ENCODE peak calls at places on chromosomes 5 and 9, in four cellular contexts. K, N, C and L are unnamed samples.

GRCh38 chr5:93607367-93608258 is 24.6 kb downstream of the NR2F1 start:
- DNase-seq in K (peak), N (peak), C (no peak), L (no peak)

GRCh38 chr9:13845460-13845859 is 468.5 kb downstream of the NFIB start:
- DNase-seq in K (no peak), N (no peak), C (no peak), L (no peak)

GRCh38 chr9:6692891-6693361 is 47.4 kb upstream of the GLDC start:
- DNase-seq in K (no peak), N (no peak), C (no peak), L (no peak)

GRCh38 chr5:137300411-137301240 is 198.5 kb downstream of the SPOCK1 start:
- DNase-seq in K (no peak), N (no peak), C (no peak), L (no peak)

GRCh38 chr5:115738807-115739206 is 77.7 kb downstream of the CDO1 start:
- DNase-seq in K (peak), N (no peak), C (no peak), L (no peak)

GRCh38 chr5:143370440-143370839 is 33.0 kb downstream of the NR3C1 start:
- DNase-seq in K (no peak), N (no peak), C (no peak), L (no peak)

GRCh38 chr5:112388010-112388553 is 31.0 kb downstream of the EPB41L4A start:
- DNase-seq in K (no peak), N (no peak), C (no peak), L (no peak)

GRCh38 chr5:56288880-56289601 is 55.9 kb upstream of the ANKRD55 start:
- DNase-seq in K (no peak), N (no peak), C (peak), L (no peak)

GRCh38 chr5:75152861-75153260 is 83.8 kb downstream of the ANKRD31 start:
- DNase-seq in K (no peak), N (no peak), C (no peak), L (no peak)

GRCh38 chr5:94174748-94175411 is 433.5 kb upstream of the POU5F2 start:
- DNase-seq in K (no peak), N (no peak), C (no peak), L (no peak)

GRCh38 chr9:110180713-110181434 is 27.1 kb downstream of the C9orf152 start:
- DNase-seq in K (peak), N (no peak), C (no peak), L (no peak)

GRCh38 chr9:4986291-4986690 is 1.2 kb downstream of the JAK2 start:
- DNase-seq in K (no peak), N (no peak), C (no peak), L (no peak)

GRCh38 chr9:19999491-20000057 is 210.7 kb upstream of the SLC24A2 start:
- DNase-seq in K (no peak), N (no peak), C (no peak), L (peak)

GRCh38 chr9:93415176-93415690 is 36.3 kb upstream of the FAM120A start:
- DNase-seq in K (no peak), N (no peak), C (no peak), L (no peak)

GRCh38 chr5:142063878-142064331 is 44.7 kb upstream of the NDFIP1 start:
- DNase-seq in K (peak), N (peak), C (no peak), L (no peak)

GRCh38 chr9:128383007-128383753 is 12.0 kb downstream of the URM1 start:
- DNase-seq in K (no peak), N (no peak), C (no peak), L (no peak)
- TF ChIP-seq NFIC in K (no peak), N (no peak), C (no peak), L (no peak)

DNA sequence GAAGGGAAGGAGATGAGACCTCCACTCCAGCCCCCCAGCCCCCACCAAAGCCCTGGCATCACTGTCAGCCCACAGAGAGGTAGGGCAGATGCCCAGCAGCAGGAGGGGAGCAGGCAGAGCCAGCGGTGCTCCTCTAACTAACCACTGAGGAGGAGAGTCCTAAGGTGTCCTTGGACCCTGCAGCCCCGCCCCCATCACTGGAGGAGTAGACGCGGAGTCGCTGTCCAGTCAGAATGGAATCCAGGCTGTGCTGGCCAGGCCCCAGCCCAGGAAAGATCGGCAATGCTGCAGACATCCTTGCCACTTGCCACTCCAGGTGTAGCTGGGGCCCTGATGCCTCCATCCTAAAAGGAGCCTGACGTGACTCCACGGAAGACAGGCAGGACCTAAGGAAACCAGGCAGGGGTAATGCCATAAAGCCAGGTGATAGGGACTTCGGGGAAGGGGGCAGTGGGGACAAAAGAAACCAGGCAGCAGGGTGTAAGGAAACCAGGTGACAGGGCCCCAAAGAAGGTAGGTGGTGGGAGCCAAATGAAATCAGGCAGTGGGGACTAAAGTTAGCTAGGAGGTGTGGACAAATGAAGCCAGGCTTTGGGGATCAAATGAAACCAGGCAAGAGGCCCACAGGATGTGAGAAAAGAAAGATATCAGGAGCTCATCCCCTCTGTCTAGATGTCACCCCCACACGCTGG is 12.4 kb downstream of the CNTFR start:
- DNase-seq in K (no peak), N (peak), C (no peak), L (no peak)
- TF ChIP-seq REST in K (peak), N (peak), C (no peak), L (no peak)

DNA sequence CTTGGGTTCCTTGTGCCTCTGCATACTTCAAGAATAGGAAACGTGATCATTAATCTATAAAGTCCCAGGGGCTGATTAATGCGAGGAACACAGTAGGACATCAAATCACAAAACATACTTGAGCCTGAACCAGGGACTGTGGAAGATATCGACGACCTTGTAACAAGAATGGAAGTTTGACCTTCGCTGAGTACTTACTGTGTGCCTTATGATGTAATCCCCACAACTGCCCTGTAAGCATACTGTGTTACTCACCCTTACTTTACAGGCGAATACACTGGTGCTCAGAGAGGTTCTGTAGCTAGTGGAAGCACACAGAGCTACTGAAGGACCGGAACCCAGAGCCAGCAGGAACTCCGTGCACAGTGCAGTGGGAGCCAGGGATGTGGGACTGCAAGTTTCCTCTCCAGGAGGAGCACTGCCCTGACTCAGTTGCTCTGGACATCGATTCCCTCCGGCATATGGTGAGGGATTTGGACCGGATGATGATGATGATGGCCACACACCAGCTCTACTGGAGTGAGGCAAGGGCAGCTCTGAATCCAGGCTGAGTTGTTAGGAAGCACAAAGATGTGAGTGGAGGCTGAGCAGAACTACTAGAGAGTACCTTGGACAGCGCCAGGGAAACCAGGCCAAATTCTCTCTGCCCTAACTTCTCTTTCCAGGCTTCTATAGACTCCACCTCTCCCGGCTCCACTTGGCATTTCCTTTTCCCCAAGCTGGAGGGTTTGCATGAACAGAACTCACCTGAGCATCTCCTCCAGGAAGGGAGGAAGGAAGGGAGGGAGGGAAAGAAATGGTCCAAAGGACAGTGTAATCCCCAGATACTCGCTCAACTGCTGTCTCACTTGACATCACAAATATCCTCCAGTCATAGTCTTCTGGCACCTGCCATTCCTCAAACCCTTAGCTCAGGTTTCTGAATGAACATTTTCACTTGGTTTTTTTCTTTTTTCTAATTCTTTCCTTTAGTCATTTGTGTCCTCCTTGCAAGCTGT is 1.5 kb upstream of the GABBR2 start:
- DNase-seq in K (no peak), N (no peak), C (peak), L (no peak)
- TF ChIP-seq SMC3 in K (no peak), N (no peak), C (no peak), L (no peak)

DNA sequence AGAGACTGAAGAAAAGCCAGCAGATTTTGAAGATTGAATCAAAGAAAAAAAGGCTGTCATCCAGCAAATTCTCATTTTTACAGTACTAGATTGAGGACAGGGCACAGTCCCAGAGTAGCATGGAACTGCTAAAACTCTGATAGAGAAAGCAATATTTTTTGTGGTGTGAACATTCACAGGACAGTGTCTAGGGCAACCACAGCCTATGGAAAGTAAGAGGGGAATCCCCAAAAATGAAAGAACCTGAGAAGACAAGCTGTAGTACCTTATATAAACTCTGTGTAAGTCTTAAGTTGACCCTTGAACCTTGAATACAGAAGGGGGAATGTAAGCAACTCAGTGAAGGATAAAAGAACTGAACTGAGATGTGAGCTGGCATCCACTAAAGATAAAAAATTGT is 540.3 kb downstream of the HINT1 start:
- DNase-seq in K (no peak), N (no peak), C (no peak), L (no peak)
- TF ChIP-seq NFIC in K (no peak), N (no peak), C (no peak), L (no peak)

GRCh38 chr9:124870723-124871122 is 8.8 kb downstream of the ARPC5L start:
- DNase-seq in K (no peak), N (no peak), C (no peak), L (no peak)

GRCh38 chr9:124871156-124871561 is 9.2 kb downstream of the ARPC5L start:
- DNase-seq in K (no peak), N (no peak), C (no peak), L (no peak)

GRCh38 chr9:124869986-124870560 is 8.1 kb downstream of the ARPC5L start:
- DNase-seq in K (peak), N (no peak), C (no peak), L (peak)

GRCh38 chr9:124869466-124869985 is 7.6 kb downstream of the ARPC5L start:
- DNase-seq in K (no peak), N (peak), C (peak), L (no peak)

DNA sequence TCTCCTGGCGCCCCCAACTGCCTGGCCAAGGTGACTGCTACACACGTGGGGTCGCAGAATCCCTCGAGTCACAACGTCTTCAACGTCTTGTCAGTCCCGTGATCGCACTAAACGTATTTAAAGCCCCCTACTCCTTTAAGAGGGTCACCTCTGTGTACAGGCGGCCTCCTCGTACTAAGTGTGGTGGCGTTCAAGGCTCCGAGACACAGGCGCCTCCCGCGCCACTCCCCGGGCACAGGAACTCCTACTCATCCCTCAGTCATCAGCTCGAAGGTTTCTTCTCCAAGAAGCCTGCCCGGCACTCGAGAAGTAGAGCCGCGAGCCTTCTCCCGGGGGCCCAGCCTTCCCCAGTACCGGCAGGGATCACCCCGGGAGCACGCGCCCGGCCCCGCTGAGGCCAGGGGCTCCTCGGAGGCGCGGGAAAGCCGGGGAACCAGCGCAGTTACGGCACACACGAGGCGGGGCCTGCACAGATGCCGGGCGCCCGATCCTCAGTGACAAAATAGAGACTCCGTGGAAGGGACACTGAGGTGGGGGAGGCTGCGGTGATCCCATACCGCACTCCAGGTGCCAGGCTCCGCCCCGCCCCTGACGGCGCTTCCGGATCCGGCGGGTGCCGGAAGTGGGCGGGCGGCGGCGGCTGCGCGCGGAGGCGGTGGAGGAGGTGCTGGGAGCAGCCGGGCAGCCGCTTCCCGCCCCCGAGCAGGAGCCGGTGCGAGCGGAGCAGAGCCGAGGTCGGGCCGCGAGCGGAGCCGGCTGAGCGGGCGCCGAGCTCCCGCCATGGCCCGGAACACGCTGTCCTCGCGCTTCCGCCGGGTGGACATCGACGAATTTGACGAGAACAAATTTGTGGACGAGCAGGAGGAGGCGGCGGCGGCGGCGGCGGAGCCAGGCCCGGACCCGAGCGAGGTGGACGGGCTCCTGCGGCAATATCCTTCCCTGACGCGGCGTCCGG is 6.9 kb downstream of the ARPC5L start:
- DNase-seq in K (peak), N (peak), C (peak), L (no peak)
- TF ChIP-seq REST in K (no peak), N (peak), C (peak), L (peak)

GRCh38 chr9:90022474-90022873 is 417.7 kb downstream of the GADD45G start:
- DNase-seq in K (no peak), N (no peak), C (no peak), L (no peak)
- TF ChIP-seq SMC3 in K (no peak), N (no peak), C (no peak), L (no peak)

DNA sequence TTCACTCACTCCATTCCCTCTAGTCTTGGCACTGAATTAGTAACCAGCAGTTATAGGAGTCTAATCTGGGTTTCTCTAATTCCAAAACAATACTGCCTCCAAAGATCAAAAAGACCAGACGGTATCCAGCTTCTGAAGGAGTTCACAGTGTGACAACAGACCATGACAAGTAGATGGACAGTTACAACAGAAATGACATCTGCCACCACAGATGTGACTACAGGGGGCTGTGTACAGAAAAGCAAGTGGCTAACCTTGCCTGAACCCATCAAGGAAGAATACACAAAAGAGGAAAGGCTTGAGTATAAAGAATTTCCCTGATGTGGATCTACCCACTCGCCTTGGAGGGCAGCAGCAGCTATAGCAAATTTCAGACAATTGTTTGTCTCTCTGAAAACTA is 112.4 kb downstream of the ACTL7B start:
- DNase-seq in K (no peak), N (no peak), C (no peak), L (no peak)
- TF ChIP-seq NFIC in K (no peak), N (no peak), C (no peak), L (no peak)